ENCODE peak calls at places on chromosomes 4 and X, in nine cellular contexts. M is neural progenitor cell, G is endothelial cell, B is upper lobe of right lung, N is WERI-Rb-1, L is heart right ventricle, U is type B pancreatic cell, K is psoas muscle, R is kidney. X is an unnamed sample.

GRCh38 chrX:45233541-45233940 is 32.9 kb upstream of the DIPK2B start:
- DNase-seq in R (no peak), U (no peak), M (no peak), B (no peak), L (no peak), G (no peak), N (no peak), K (no peak), X (no peak)

GRCh38 chrX:47992093-47992375 is 11.8 kb downstream of the ZNF182 start:
- DNase-seq in K (no peak), N (no peak), G (no peak), M (no peak), B (no peak), U (no peak), L (no peak), R (no peak), X (no peak)

GRCh38 chrX:2162695-2163094 is 338.1 kb downstream of the DHRSX start:
- DNase-seq in N (no peak), M (no peak), R (no peak), K (no peak), U (no peak), B (no peak), G (no peak), L (no peak), X (no peak)

GRCh38 chrX:11423362-11423818 is 130.2 kb downstream of the AMELX start:
- DNase-seq in B (no peak), M (no peak), K (no peak), U (no peak), N (no peak), R (no peak), L (peak; percentile 30), G (no peak), X (no peak)

GRCh38 chr4:149765630-149766029 is 50.0 kb downstream of the IQCM start:
- DNase-seq in B (no peak), K (no peak), G (no peak), L (no peak), R (no peak), N (no peak), M (no peak), U (no peak), X (no peak)

GRCh38 chrX:21666252-21666651 is 8.1 kb upstream of the KLHL34 start:
- DNase-seq in B (no peak), G (no peak), L (no peak), N (no peak), M (no peak), K (no peak), U (no peak), R (no peak), X (no peak)

GRCh38 chrX:8987672-8988250 is 46.2 kb downstream of the FAM9B start:
- DNase-seq in B (no peak), U (no peak), M (no peak), G (no peak), K (no peak), L (no peak), R (peak; percentile 45), N (no peak), X (no peak)

GRCh38 chr4:149291463-149291862 is 524.2 kb downstream of the IQCM start:
- DNase-seq in N (no peak), M (no peak), R (no peak), B (no peak), U (no peak), L (peak; percentile 44), K (no peak), G (no peak), X (no peak)

GRCh38 chrX:100648601-100649417 is 4.8 kb downstream of the SRPX2 start:
- DNase-seq in R (no peak), M (peak; percentile 45), N (no peak), U (no peak), G (no peak), B (no peak), K (peak; percentile 49), L (peak; percentile 21), X (no peak)

GRCh38 chr4:150501019-150501727 is 80.8 kb upstream of the MAB21L2 start:
- DNase-seq in G (no peak), N (no peak), K (no peak), U (no peak), M (no peak), L (no peak), R (no peak), B (no peak), X (no peak)

GRCh38 chrX:72568406-72569092 is 4.1 kb downstream of the HDAC8 start:
- DNase-seq in B (no peak), N (no peak), U (no peak), L (no peak), M (no peak), G (no peak), R (no peak), K (no peak), X (no peak)

GRCh38 chr4:73885570-73886230 is 16.5 kb downstream of the CXCL1 start:
- DNase-seq in U (no peak), B (no peak), L (no peak), N (no peak), G (no peak), R (no peak), K (no peak), M (no peak), X (no peak)

GRCh38 chrX:69165116-69165651 is at the start of gene PJA1:
- DNase-seq in B (peak; percentile 86), N (peak; percentile 68), M (peak; percentile 80), G (peak; percentile 64), K (peak; percentile 83), R (peak; percentile 92), U (peak; percentile 75), L (peak; percentile 68), X (peak; percentile 82)

GRCh38 chr4:139530833-139531427 is 25.1 kb downstream of the SETD7 start:
- DNase-seq in N (peak; percentile 79), K (no peak), M (peak; percentile 71), L (peak; percentile 57), B (no peak), U (no peak), R (no peak), G (peak; percentile 82), X (peak; percentile 49)

GRCh38 chrX:69285881-69286545 is 120.8 kb upstream of the PJA1 start:
- DNase-seq in M (peak; percentile 82), B (peak; percentile 76), N (peak; percentile 80), R (peak; percentile 81), U (peak; percentile 76), G (peak; percentile 57), L (peak; percentile 49), K (peak; percentile 78), X (peak; percentile 89)

GRCh38 chrX:153967536-153968214 is 3.9 kb downstream of the HCFC1 start:
- DNase-seq in R (no peak), U (no peak), N (no peak), K (no peak), B (no peak), M (no peak), L (no peak), G (no peak), X (no peak)

GRCh38 chr4:86223472-86223871 is 136.4 kb downstream of the MAPK10 start:
- DNase-seq in R (no peak), K (no peak), L (no peak), B (no peak), G (peak; percentile 41), N (peak; percentile 24), M (peak; percentile 31), U (no peak), X (no peak)

GRCh38 chrX:11386001-11386523 is 92.8 kb downstream of the AMELX start:
- DNase-seq in U (no peak), K (peak; percentile 57), R (no peak), G (no peak), B (no peak), M (no peak), N (no peak), L (no peak), X (no peak)

GRCh38 chrX:83759872-83760271 is 101.1 kb upstream of the CYLC1 start:
- DNase-seq in R (no peak), L (no peak), M (peak; percentile 57), K (no peak), U (no peak), B (no peak), N (no peak), G (no peak), X (no peak)
- TF ChIP-seq CTCF in R (peak; percentile 26), L (no peak), M (peak; percentile 68), K (peak; percentile 6), U (peak; percentile 72), B (peak; percentile 24), N (peak; percentile 23), G (peak; percentile 29), X (no peak)

GRCh38 chr4:184143770-184144564 is 73.7 kb downstream of the ENPP6 start:
- DNase-seq in K (no peak), R (no peak), G (no peak), L (no peak), M (no peak), B (no peak), U (no peak), N (no peak), X (no peak)
- TF ChIP-seq CTCF in K (no peak), R (no peak), G (no peak), L (no peak), M (peak; percentile 33), B (no peak), U (no peak), N (peak; percentile 65), X (no peak)

DNA sequence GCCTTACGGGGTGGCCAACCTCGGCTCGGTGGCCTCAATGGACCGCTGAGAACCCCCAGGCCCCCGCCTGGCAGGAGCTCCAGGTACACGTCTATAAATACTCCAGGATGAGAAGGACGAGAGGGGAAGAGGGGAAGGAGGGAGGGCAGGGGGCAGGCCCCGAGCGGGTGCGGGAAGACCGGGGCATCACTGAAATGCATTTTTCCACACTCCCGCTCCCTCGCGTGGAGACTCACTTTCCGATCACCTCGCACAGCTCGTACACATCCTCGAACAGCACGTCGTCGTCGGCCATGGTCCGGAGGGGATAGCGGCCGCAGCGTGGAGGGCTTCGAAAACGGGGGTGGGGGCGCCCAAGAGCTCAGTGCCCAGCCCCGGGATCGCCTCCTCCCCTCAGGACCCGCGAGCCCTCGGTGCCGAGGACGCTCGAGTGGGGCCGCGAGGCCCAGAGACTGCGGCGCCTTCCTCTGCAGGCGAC is 621 bp downstream of the CASK start:
- DNase-seq in U (peak; percentile 71), N (peak; percentile 45), G (peak; percentile 33), B (peak; percentile 65), R (peak; percentile 73), K (peak; percentile 58), L (peak; percentile 4), M (peak; percentile 61), X (peak; percentile 52)
- TF ChIP-seq CTCF in U (peak; percentile 17), N (peak; percentile 26), G (no peak), B (no peak), R (no peak), K (no peak), L (no peak), M (peak; percentile 24), X (no peak)

GRCh38 chr4:62133977-62134376 is 933.9 kb downstream of the ADGRL3 start:
- DNase-seq in L (peak; percentile 45), K (no peak), M (no peak), U (no peak), R (no peak), B (no peak), N (no peak), G (no peak), X (no peak)

GRCh38 chr4:62133498-62133897 is 933.4 kb downstream of the ADGRL3 start:
- DNase-seq in L (peak; percentile 32), G (no peak), R (no peak), B (no peak), U (no peak), N (no peak), K (no peak), M (no peak), X (no peak)

GRCh38 chr4:62131049-62131448 is 930.9 kb downstream of the ADGRL3 start:
- DNase-seq in G (no peak), U (no peak), B (no peak), M (no peak), R (no peak), L (no peak), N (no peak), K (no peak), X (no peak)

GRCh38 chr4:62135565-62136156 is 935.5 kb downstream of the ADGRL3 start:
- DNase-seq in M (no peak), U (no peak), K (no peak), B (no peak), N (no peak), L (no peak), G (no peak), R (no peak), X (no peak)
- TF ChIP-seq CTCF in M (no peak), U (no peak), K (no peak), B (no peak), N (no peak), L (no peak), G (no peak), R (no peak), X (no peak)

X was measured in ovary.